ENCODE peak calls at places on chromosomes 2 and 18, in nine cellular contexts. P, C, B, W, O, J, N, L and Z are unnamed samples.

GRCh38 chr18:77127769-77128671 is 4.6 kb downstream of the MBP start:
- DNase-seq in P (peak), C (no peak), B (no peak), W (no peak), O (no peak), J (peak), N (peak), L (no peak), Z (peak)

GRCh38 chr18:41829648-41830516 is 125.2 kb upstream of the PIK3C3 start:
- DNase-seq in P (no peak), C (no peak), B (no peak), W (no peak), O (no peak), J (no peak), N (no peak), L (no peak), Z (peak)

GRCh38 chr2:9191044-9191481 is 15.5 kb upstream of the ASAP2 start:
- DNase-seq in P (peak), C (no peak), B (no peak), W (peak), O (peak), J (peak), N (no peak), L (peak), Z (peak)

GRCh38 chr2:198316852-198317395 is 512.5 kb downstream of the PLCL1 start:
- DNase-seq in P (no peak), C (no peak), B (no peak), W (no peak), O (no peak), J (no peak), N (no peak), L (no peak), Z (no peak)

GRCh38 chr2:46601328-46601963 is 122.1 kb downstream of the TMEM247 start:
- DNase-seq in P (no peak), C (no peak), B (no peak), W (no peak), O (no peak), J (no peak), N (no peak), L (no peak), Z (no peak)

GRCh38 chr2:158735822-158736580 is 59.1 kb upstream of the DAPL1 start:
- DNase-seq in P (no peak), C (no peak), B (no peak), W (no peak), O (no peak), J (no peak), N (no peak), L (no peak), Z (peak)

GRCh38 chr18:37617623-37618022 is 52.0 kb upstream of the CELF4 start:
- DNase-seq in P (no peak), C (no peak), B (no peak), W (no peak), O (no peak), J (no peak), N (no peak), L (no peak), Z (no peak)

GRCh38 chr2:223460774-223461211 is 141.4 kb downstream of the SCG2 start:
- DNase-seq in P (peak), C (no peak), B (no peak), W (no peak), O (no peak), J (no peak), N (no peak), L (no peak), Z (peak)

GRCh38 chr2:63537306-63537705 is 51.0 kb downstream of the WDPCP start:
- DNase-seq in P (peak), C (no peak), B (no peak), W (no peak), O (no peak), J (no peak), N (no peak), L (no peak), Z (peak)

GRCh38 chr18:22210331-22210754 is 41.0 kb downstream of the GATA6 start:
- DNase-seq in P (peak), C (no peak), B (no peak), W (no peak), O (no peak), J (no peak), N (no peak), L (no peak), Z (peak)

GRCh38 chr2:10170256-10170655 is 47.7 kb downstream of the RRM2 start:
- DNase-seq in P (peak), C (no peak), B (no peak), W (no peak), O (no peak), J (no peak), N (no peak), L (no peak), Z (peak)

GRCh38 chr2:147639891-147640290 is 204.9 kb upstream of the ACVR2A start:
- DNase-seq in P (no peak), C (no peak), B (no peak), W (no peak), O (no peak), J (no peak), N (no peak), L (no peak), Z (no peak)

GRCh38 chr2:233835230-233836186 is 18.8 kb downstream of the HJURP start:
- DNase-seq in P (no peak), C (no peak), B (no peak), W (peak), O (peak), J (no peak), N (no peak), L (no peak), Z (no peak)

GRCh38 chr2:206820755-206821154 is 55.3 kb downstream of the FASTKD2 start:
- DNase-seq in P (no peak), C (no peak), B (no peak), W (no peak), O (no peak), J (no peak), N (no peak), L (no peak), Z (no peak)

GRCh38 chr2:120346667-120347358 is 877 bp downstream of the INHBB start:
- DNase-seq in P (peak), C (no peak), B (no peak), W (no peak), O (no peak), J (no peak), N (no peak), L (peak), Z (peak)

GRCh38 chr2:112957511-112957910 is 20.3 kb upstream of the IL36G start:
- DNase-seq in P (peak), C (no peak), B (no peak), W (no peak), O (no peak), J (no peak), N (no peak), L (no peak), Z (no peak)

GRCh38 chr2:157592983-157593382 is 35.7 kb downstream of the ACVR1C start:
- DNase-seq in P (peak), C (no peak), B (no peak), W (no peak), O (no peak), J (no peak), N (no peak), L (no peak), Z (no peak)

GRCh38 chr2:196160101-196160500 is 11.3 kb downstream of the STK17B start:
- DNase-seq in P (peak), C (no peak), B (no peak), W (no peak), O (no peak), J (no peak), N (no peak), L (no peak), Z (peak)

GRCh38 chr2:38997784-38998183 is 108.1 kb downstream of the ARHGEF33 start:
- DNase-seq in P (peak), C (no peak), B (no peak), W (no peak), O (no peak), J (no peak), N (no peak), L (no peak), Z (peak)

GRCh38 chr18:80067321-80067720 is 33.1 kb downstream of the RBFA start:
- DNase-seq in P (no peak), C (no peak), B (no peak), W (no peak), O (no peak), J (no peak), N (no peak), L (no peak), Z (no peak)

GRCh38 chr2:177748360-177748759 is 324.2 kb downstream of the PDE11A start:
- DNase-seq in P (no peak), C (no peak), B (no peak), W (no peak), O (no peak), J (no peak), N (no peak), L (no peak), Z (no peak)

GRCh38 chr2:241568738-241569137 is 10.2 kb downstream of the BOK start:
- DNase-seq in P (no peak), C (no peak), B (peak), W (peak), O (no peak), J (no peak), N (no peak), L (no peak), Z (no peak)

GRCh38 chr2:226631187-226631586 is 168.4 kb downstream of the IRS1 start:
- DNase-seq in P (no peak), C (no peak), B (no peak), W (no peak), O (no peak), J (no peak), N (no peak), L (no peak), Z (no peak)

GRCh38 chr2:96815326-96816126 is 542 bp upstream of the CNNM3 start:
- DNase-seq in P (peak), C (no peak), B (no peak), W (no peak), O (no peak), J (no peak), N (no peak), L (peak), Z (peak)

GRCh38 chr18:79405019-79405780 is 9.5 kb downstream of the NFATC1 start:
- DNase-seq in P (no peak), C (no peak), B (no peak), W (no peak), O (no peak), J (no peak), N (no peak), L (no peak), Z (no peak)

GRCh38 chr2:46976556-46976955 is 61.0 kb upstream of the MCFD2 start:
- DNase-seq in P (no peak), C (no peak), B (no peak), W (no peak), O (no peak), J (no peak), N (no peak), L (no peak), Z (no peak)

GRCh38 chr2:95260028-95261023 is 13.9 kb upstream of the PROM2 start:
- DNase-seq in P (no peak), C (no peak), B (peak), W (no peak), O (peak), J (no peak), N (no peak), L (no peak), Z (peak)

GRCh38 chr2:239441261-239441701 is 40.5 kb upstream of the HDAC4 start:
- DNase-seq in P (no peak), C (no peak), B (no peak), W (no peak), O (no peak), J (no peak), N (no peak), L (no peak), Z (no peak)